ENCODE peak calls at places on chromosomes 11 and 22, in six cellular contexts. V is sigmoid colon, C is Panc1, M is stomach, R is K562, Q is transverse colon. W is an unnamed sample.

GRCh38 chr11:124801014-124801413 is 808 bp upstream of the MSANTD2 start:
- DNase-seq in Q (no peak), M (no peak), C (no peak), V (no peak), R (no peak), W (no peak)

GRCh38 chr22:46002757-46003270 is 25.9 kb upstream of the WNT7B start:
- DNase-seq in M (no peak), V (peak), C (no peak), Q (no peak), R (no peak), W (no peak)

GRCh38 chr22:28143206-28143605 is 224.2 kb upstream of the PITPNB start:
- DNase-seq in M (no peak), Q (no peak), C (no peak), V (no peak), R (no peak), W (no peak)

GRCh38 chr11:47998733-47999359 is 18.5 kb downstream of the PTPRJ start:
- DNase-seq in R (no peak), Q (peak), C (no peak), M (no peak), V (no peak), W (no peak)

GRCh38 chr11:61294717-61295595 is at the start of gene VWCE:
- DNase-seq in M (peak), C (no peak), Q (peak), V (peak), R (no peak), W (peak)

GRCh38 chr11:36408476-36409136 is 101.5 kb downstream of the TRAF6 start:
- DNase-seq in R (no peak), V (no peak), M (no peak), Q (no peak), C (no peak), W (no peak)

GRCh38 chr11:2804189-2804588 is 81.4 kb downstream of the CDKN1C start:
- DNase-seq in C (no peak), Q (peak), R (no peak), V (no peak), M (no peak), W (no peak)

GRCh38 chr11:72606362-72607100 is 67.7 kb downstream of the PDE2A start:
- DNase-seq in Q (no peak), R (no peak), C (no peak), V (no peak), M (no peak), W (no peak)

GRCh38 chr11:64074239-64074638 is 38.5 kb downstream of the FLRT1 start:
- DNase-seq in Q (no peak), R (peak), V (no peak), M (no peak), C (no peak), W (no peak)

GRCh38 chr11:119316729-119317591 is at the start of gene MCAM:
- DNase-seq in C (no peak), V (peak), M (no peak), Q (no peak), R (peak), W (peak)

GRCh38 chr11:56172256-56172835 is 4.1 kb upstream of the OR5J2 start:
- DNase-seq in Q (peak), R (no peak), C (no peak), V (no peak), M (no peak), W (no peak)

GRCh38 chr22:49177666-49178065 is 650.0 kb downstream of the BRD1 start:
- DNase-seq in M (no peak), V (no peak), C (no peak), R (no peak), Q (no peak), W (no peak)

GRCh38 chr11:114179234-114179941 is 116.8 kb upstream of the NNMT start:
- DNase-seq in M (peak), C (no peak), Q (peak), R (peak), V (peak), W (no peak)

GRCh38 chr11:45266693-45267451 is 19.3 kb downstream of the SYT13 start:
- DNase-seq in C (no peak), R (peak), M (no peak), Q (peak), V (no peak), W (no peak)

GRCh38 chr11:111195192-111195591 is 50.3 kb upstream of the POU2AF2 start:
- DNase-seq in V (no peak), Q (no peak), M (no peak), R (no peak), C (no peak), W (no peak)

GRCh38 chr11:33500865-33501479 is 199.7 kb downstream of the C11orf91 start:
- DNase-seq in C (no peak), Q (no peak), R (peak), M (no peak), V (no peak), W (no peak)

GRCh38 chr11:93100211-93100610 is 97.6 kb downstream of the SLC36A4 start:
- DNase-seq in R (no peak), Q (no peak), V (no peak), C (no peak), M (no peak), W (no peak)

GRCh38 chr11:116697011-116697410 is 75.8 kb downstream of the BUD13 start:
- DNase-seq in M (no peak), V (no peak), C (no peak), R (no peak), Q (no peak), W (no peak)

GRCh38 chr22:27726726-27727449 is 74.7 kb downstream of the MN1 start:
- DNase-seq in V (peak), M (peak), R (peak), Q (peak), C (no peak), W (no peak)

GRCh38 chr11:27124514-27125264 is 84.1 kb downstream of the BBOX1 start:
- DNase-seq in R (no peak), M (no peak), Q (no peak), C (no peak), V (no peak), W (no peak)

GRCh38 chr11:94199367-94200130 is 70.9 kb downstream of the PANX1 start:
- DNase-seq in M (no peak), R (no peak), Q (no peak), C (no peak), V (no peak), W (no peak)

GRCh38 chr11:5499671-5500070 is 10.1 kb downstream of the UBQLN3 start:
- DNase-seq in M (no peak), Q (no peak), V (no peak), C (no peak), R (no peak), W (no peak)

GRCh38 chr11:73139476-73140198 is 2.5 kb downstream of the FCHSD2 start:
- DNase-seq in C (no peak), M (no peak), V (no peak), Q (no peak), R (no peak), W (no peak)

GRCh38 chr11:65321828-65322495 is 7.3 kb downstream of the CDC42EP2 start:
- DNase-seq in Q (no peak), M (no peak), V (peak), R (no peak), C (no peak), W (no peak)

GRCh38 chr11:10287766-10288165 is 6.3 kb downstream of the SBF2 start:
- DNase-seq in V (no peak), Q (no peak), C (no peak), R (no peak), M (no peak), W (no peak)

GRCh38 chr11:10289765-10290420 is 4.1 kb downstream of the SBF2 start:
- DNase-seq in C (no peak), R (no peak), Q (no peak), V (no peak), M (no peak), W (no peak)

GRCh38 chr11:10287140-10287539 is 6.9 kb downstream of the SBF2 start:
- DNase-seq in R (no peak), M (no peak), C (no peak), Q (no peak), V (no peak), W (no peak)

GRCh38 chr11:10288316-10288715 is 5.7 kb downstream of the SBF2 start:
- DNase-seq in M (no peak), C (no peak), Q (no peak), V (no peak), R (no peak), W (no peak)

DNA sequence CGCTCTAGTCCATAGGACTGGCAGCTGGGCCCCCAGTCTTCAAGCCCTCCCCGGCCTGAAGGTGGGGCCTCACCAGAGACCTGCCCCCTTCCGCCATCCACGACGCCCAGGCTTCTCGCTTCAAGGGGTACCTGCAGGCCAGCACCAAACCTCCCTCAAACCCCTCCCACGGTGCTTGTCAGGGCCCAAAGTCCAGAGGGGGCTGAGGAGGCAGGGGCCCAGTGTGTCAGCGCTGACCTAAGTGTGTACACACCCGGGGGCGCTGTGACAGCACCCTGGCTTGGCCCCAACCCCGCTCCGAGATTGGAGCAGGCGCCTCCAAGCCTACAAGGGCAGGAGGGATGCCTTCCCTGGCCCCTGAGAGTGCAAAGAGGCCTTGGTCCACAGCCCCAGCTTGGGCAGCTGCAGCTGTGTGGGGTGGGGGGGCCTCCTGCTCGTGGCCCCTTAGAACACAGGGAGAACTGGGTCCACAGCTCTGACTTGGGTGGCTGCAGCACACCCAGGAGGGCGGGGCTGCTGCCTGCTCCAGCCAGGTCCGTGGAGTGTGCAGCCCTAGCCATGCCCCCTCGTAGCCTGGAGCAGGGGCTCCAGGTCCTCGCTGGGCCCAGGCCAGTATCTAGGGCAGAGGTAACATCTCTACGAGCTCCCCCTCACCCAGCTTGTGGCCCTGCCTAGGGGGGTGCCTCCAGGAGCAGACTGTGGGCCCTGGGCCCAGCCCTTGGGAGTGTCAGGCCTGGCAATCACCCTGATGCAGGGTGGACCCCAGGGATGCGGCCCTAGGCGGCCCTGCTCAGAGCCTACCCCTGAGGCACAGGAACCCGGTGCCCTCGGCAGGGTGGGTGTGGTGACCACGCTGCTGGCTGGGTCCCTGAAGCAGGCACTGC is 4.9 kb downstream of the SBF2 start:
- DNase-seq in R (no peak), V (no peak), C (no peak), Q (no peak), M (no peak), W (no peak)
- TF ChIP-seq POLR2AphosphoS5 in R (no peak), V (no peak), C (no peak), Q (no peak), M (no peak), W (no peak)

GRCh38 chr11:70473186-70473872 is 75.0 kb downstream of the CTTN start:
- DNase-seq in V (peak), M (no peak), C (no peak), R (no peak), Q (no peak), W (no peak)

GRCh38 chr11:70472240-70472639 is 73.9 kb downstream of the CTTN start:
- DNase-seq in Q (no peak), R (no peak), V (peak), M (no peak), C (no peak), W (no peak)

GRCh38 chr11:70476669-70477068 is 78.3 kb downstream of the CTTN start:
- DNase-seq in R (no peak), Q (no peak), V (no peak), M (no peak), C (no peak), W (no peak)

GRCh38 chr11:70474710-70475109 is 76.4 kb downstream of the CTTN start:
- DNase-seq in M (no peak), R (no peak), Q (no peak), C (no peak), V (no peak), W (no peak)

GRCh38 chr11:70473873-70474690 is 75.8 kb downstream of the CTTN start:
- DNase-seq in Q (no peak), M (no peak), V (peak), R (no peak), C (no peak), W (no peak)
- TF ChIP-seq POLR2AphosphoS5 in Q (no peak), M (no peak), V (no peak), R (no peak), C (no peak), W (no peak)

GRCh38 chr22:20495861-20496681 is 476 bp upstream of the KLHL22 start:
- DNase-seq in C (peak), R (peak), M (peak), V (peak), Q (peak), W (peak)

GRCh38 chr22:20497426-20497825 is 1.8 kb upstream of the KLHL22 start:
- DNase-seq in Q (no peak), V (no peak), M (no peak), C (no peak), R (no peak), W (no peak)

GRCh38 chr22:20498913-20499312 is 3.3 kb upstream of the KLHL22 start:
- DNase-seq in M (no peak), Q (no peak), R (no peak), V (no peak), C (no peak), W (no peak)

GRCh38 chr22:20503816-20504215 is 3.6 kb upstream of the MED15 start:
- DNase-seq in V (no peak), R (no peak), Q (peak), M (no peak), C (no peak), W (no peak)

GRCh38 chr22:20499769-20500168 is 4.2 kb upstream of the KLHL22 start:
- DNase-seq in R (no peak), Q (peak), V (no peak), M (no peak), C (no peak), W (no peak)
- TF ChIP-seq POLR2AphosphoS5 in R (no peak), Q (no peak), V (no peak), M (no peak), C (no peak), W (no peak)

DNA sequence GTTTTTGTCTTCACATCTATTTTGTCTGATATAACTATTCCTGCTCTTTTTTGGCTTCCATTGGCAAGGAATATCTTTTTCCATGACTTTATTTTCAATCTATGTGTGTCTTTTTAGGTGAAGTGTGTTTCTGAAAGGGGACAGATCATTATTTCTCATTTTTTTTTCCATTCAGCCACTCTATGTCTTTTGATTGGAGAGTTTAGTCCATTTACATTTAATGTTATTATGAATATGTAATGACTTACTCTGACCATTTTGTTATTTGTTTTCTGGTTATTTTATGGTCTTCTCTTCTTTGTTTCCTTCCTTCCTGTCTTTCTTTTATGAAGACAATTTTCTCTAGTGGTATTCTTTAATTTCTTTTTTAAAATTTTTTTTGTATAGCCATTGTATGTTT is 178.6 kb upstream of the CNTN5 start:
- DNase-seq in M (no peak), V (no peak), Q (no peak), C (no peak), R (no peak), W (no peak)
- TF ChIP-seq POLR2AphosphoS5 in M (no peak), V (no peak), Q (no peak), C (no peak), R (no peak), W (no peak)

GRCh38 chr11:763549-764321 is 13.6 kb downstream of the GATD1 start:
- DNase-seq in Q (no peak), R (no peak), M (no peak), C (no peak), V (no peak), W (no peak)

GRCh38 chr11:764322-765024 is 12.8 kb downstream of the GATD1 start:
- DNase-seq in V (no peak), C (no peak), Q (no peak), M (no peak), R (no peak), W (no peak)

GRCh38 chr11:761526-762108 is 14.4 kb downstream of the TALDO1 start:
- DNase-seq in V (no peak), Q (no peak), R (no peak), C (no peak), M (no peak), W (no peak)

GRCh38 chr11:762421-763072 is 14.7 kb downstream of the GATD1 start:
- DNase-seq in R (no peak), M (peak), Q (peak), C (no peak), V (no peak), W (no peak)

GRCh38 chr11:763073-763463 is 14.2 kb downstream of the GATD1 start:
- DNase-seq in R (peak), M (peak), V (no peak), C (no peak), Q (peak), W (no peak)
- TF ChIP-seq POLR2AphosphoS5 in R (no peak), M (no peak), V (no peak), C (no peak), Q (no peak), W (no peak)

DNA sequence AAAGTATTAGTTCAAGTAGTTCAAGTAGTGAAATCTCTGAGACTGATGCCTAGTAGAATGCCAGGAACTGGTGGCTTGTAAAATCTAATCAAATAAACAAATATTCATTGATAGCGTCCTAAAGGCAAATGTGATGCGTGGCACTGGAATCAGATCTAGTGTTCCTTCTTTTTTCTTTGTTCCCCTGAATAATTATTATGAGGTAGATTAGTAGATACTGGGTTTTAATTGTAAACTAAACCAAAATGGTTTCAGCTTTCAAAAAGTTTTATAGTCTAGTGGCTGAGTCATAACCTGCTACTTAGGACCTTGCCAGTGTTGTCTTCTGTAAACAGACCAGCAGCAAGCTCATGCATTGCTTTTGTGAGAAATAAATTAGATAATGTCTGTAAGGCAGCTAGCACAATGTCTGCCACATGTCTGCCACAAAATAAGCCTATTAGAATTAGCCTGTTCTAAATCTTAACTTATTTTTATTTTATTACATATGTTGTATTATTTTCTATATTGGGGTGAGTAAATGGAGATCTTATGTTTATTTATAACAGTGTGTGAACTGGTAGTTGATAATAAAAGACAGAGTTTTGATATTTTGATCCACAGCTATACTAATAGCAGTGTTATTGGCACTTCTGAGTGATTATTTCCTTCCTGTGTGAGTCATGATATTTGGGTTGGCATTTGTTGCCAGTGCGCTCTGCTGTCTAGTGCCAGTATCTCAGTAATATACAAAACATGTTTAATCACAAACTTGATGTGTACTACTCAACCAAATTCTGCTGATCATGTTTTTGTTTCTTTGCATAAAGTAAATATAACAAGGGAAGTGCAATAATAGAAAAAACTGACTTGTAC is 135.7 kb downstream of the TMEM135 start:
- DNase-seq in C (peak), R (no peak), M (no peak), V (no peak), Q (no peak), W (no peak)
- TF ChIP-seq POLR2AphosphoS5 in C (peak), R (no peak), M (no peak), V (peak), Q (no peak), W (no peak)

GRCh38 chr11:75194147-75194546 is 43.2 kb downstream of the SLCO2B1 start:
- DNase-seq in V (peak), C (no peak), Q (no peak), M (no peak), R (no peak), W (no peak)

GRCh38 chr11:75193271-75193670 is 42.4 kb downstream of the SLCO2B1 start:
- DNase-seq in R (no peak), C (no peak), M (no peak), Q (no peak), V (peak), W (no peak)

GRCh38 chr11:75196426-75196825 is 44.1 kb upstream of the TPBGL start:
- DNase-seq in R (no peak), C (no peak), V (peak), Q (no peak), M (no peak), W (no peak)

GRCh38 chr11:75193711-75194110 is 42.8 kb downstream of the SLCO2B1 start:
- DNase-seq in M (no peak), V (peak), R (no peak), C (no peak), Q (no peak), W (no peak)

DNA sequence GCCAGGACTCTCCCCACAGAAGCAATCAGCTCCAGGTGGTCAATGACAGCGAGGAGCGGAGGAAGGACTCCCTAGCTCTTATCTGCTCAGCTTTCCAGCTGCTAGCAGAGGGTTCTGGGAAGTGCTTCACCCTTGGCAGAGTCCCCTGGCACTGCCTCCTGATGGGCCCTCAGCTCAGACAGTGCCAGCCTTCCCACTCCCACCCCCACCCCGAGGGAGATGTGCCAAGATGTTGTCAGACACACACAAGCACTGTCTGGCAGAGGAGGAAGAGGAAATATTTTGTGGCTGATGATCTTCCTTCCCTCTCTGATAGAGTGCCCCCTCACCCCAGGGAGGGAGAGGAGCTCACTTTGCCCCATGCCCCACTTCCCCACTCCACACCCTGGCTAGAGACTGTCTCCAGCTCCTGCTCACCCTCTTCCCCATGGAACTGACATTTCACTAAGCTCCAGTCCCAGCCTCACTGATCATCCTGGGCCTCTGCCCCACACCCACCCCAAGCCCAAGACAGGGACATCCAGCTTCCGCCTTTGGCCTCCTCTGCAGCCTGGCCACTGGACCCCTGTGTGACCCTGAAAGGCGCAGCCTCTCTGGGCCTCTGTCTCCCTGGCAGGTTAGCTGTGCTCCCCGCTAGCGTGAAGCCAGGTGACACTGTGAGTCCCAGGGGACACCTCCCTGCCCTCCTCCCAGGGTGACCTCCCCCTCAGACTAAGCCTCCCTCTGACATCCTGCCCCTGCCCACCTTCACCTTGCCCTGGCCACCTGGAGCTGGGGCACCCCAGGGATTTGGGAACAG is 44.5 kb downstream of the SLCO2B1 start:
- DNase-seq in M (no peak), Q (peak), V (peak), C (no peak), R (no peak), W (no peak)
- TF ChIP-seq POLR2AphosphoS5 in M (no peak), Q (no peak), V (no peak), C (no peak), R (no peak), W (no peak)

W was measured in GM12891.